ENCODE peak calls at places on chromosomes 16 and 17, in six cellular contexts. D is heart right ventricle, W is transverse colon, R is HepG2, B is fibroblast of lung, T is astrocyte. J is an unnamed sample. For H3K9me3 and H3K4me1, the result is how much of the 10 kb centered on the place peaks cover.

GRCh38 chr17:1829579-1830257 is at the start of the genes RPA1 and SMYD4:
- DNase-seq in T (peak), B (peak), D (peak), R (peak), W (peak), J (peak)

GRCh38 chr17:76867578-76868175 is 527 bp upstream of the MGAT5B start:
- DNase-seq in W (no peak), D (no peak), R (no peak), B (peak), T (peak), J (peak)

GRCh38 chr17:43864161-43864706 is 17.3 kb downstream of the CD300LG start:
- DNase-seq in R (no peak), T (no peak), B (no peak), W (no peak), D (no peak), J (no peak)

GRCh38 chr17:9628509-9628908 is 16.8 kb upstream of the USP43 start:
- DNase-seq in W (peak), D (no peak), B (no peak), T (no peak), R (no peak), J (no peak)

GRCh38 chr17:50922107-50922506 is 56.0 kb upstream of the TOB1 start:
- DNase-seq in W (no peak), B (no peak), R (no peak), D (no peak), T (no peak), J (no peak)

GRCh38 chr16:86095131-86095752 is 196.3 kb downstream of the IRF8 start:
- DNase-seq in T (no peak), W (no peak), R (no peak), B (no peak), D (no peak), J (no peak)

GRCh38 chr16:1495281-1496262 is 2.4 kb downstream of the TELO2 start:
- DNase-seq in T (no peak), B (no peak), W (no peak), R (no peak), D (no peak), J (peak)

GRCh38 chr16:24855678-24856077 is 9.9 kb downstream of the SLC5A11 start:
- DNase-seq in D (no peak), R (no peak), B (no peak), T (no peak), W (no peak), J (no peak)

GRCh38 chr17:62703269-62703775 is 75.9 kb downstream of the MRC2 start:
- DNase-seq in B (peak), T (peak), D (no peak), W (no peak), R (no peak), J (no peak)

GRCh38 chr16:53434436-53435065 is at the start of gene RBL2:
- DNase-seq in W (peak), B (peak), R (peak), D (peak), T (peak), J (peak)

GRCh38 chr16:66364117-66364958 is 2.2 kb upstream of the CDH5 start:
- DNase-seq in B (peak), W (peak), R (no peak), T (peak), D (peak), J (peak)

GRCh38 chr17:2120550-2121335 is 65.8 kb downstream of the HIC1 start:
- DNase-seq in R (no peak), W (no peak), B (peak), T (no peak), D (no peak), J (no peak)

GRCh38 chr17:78873519-78874340 is 29.3 kb downstream of the CEP295NL start:
- DNase-seq in T (peak), B (peak), R (no peak), D (no peak), W (no peak), J (no peak)

GRCh38 chr17:44108440-44109311 is 14.8 kb downstream of the HDAC5 start:
- DNase-seq in D (peak), B (peak), W (peak), R (peak), T (peak), J (peak)

GRCh38 chr16:57175896-57176295 is 9.9 kb downstream of the PSME3IP1 start:
- DNase-seq in T (peak), W (no peak), B (peak), D (no peak), R (no peak), J (no peak)

GRCh38 chr17:14057591-14057990 is 11.7 kb upstream of the COX10 start:
- DNase-seq in T (peak), W (no peak), R (no peak), D (no peak), B (peak), J (no peak)

GRCh38 chr17:69539781-69540319 is 125.4 kb downstream of the MAP2K6 start:
- DNase-seq in B (peak), W (no peak), D (no peak), R (no peak), T (peak), J (no peak)

GRCh38 chr16:1137604-1138003 is 15.3 kb upstream of the CACNA1H start:
- DNase-seq in T (peak), D (no peak), B (peak), R (peak), W (no peak), J (no peak)

GRCh38 chr17:66347661-66348604 is 45.5 kb downstream of the PRKCA start:
- DNase-seq in D (no peak), B (peak), W (peak), R (peak), T (no peak), J (no peak)

GRCh38 chr17:7045492-7046126 is 1.7 kb upstream of the SLC16A11 start:
- DNase-seq in W (peak), R (peak), T (peak), B (peak), D (no peak), J (no peak)

GRCh38 chr17:5784791-5785190 is 200.5 kb upstream of the NLRP1 start:
- DNase-seq in R (no peak), W (no peak), T (no peak), D (no peak), B (no peak), J (no peak)

GRCh38 chr16:981695-982151 is at the start of gene SOX8:
- DNase-seq in W (no peak), B (no peak), R (no peak), T (no peak), D (no peak), J (no peak)

GRCh38 chr17:45936610-45937009 is 42.3 kb downstream of the MAPT start:
- DNase-seq in B (no peak), D (no peak), T (no peak), R (no peak), W (no peak), J (no peak)

GRCh38 chr17:16507918-16508533 is 16.0 kb upstream of the LRRC75A start:
- DNase-seq in B (no peak), W (peak), T (no peak), R (no peak), D (no peak), J (no peak)

GRCh38 chr17:4947010-4947410 is 1.3 kb downstream of the PFN1 start:
- DNase-seq in B (no peak), R (no peak), T (no peak), D (no peak), W (no peak), J (peak)

GRCh38 chr17:83179378-83179777 is 100.0 kb downstream of the METRNL start:
- DNase-seq in R (no peak), W (no peak), D (no peak), B (no peak), T (no peak), J (no peak)

GRCh38 chr17:33493566-33493965 is 200.5 kb upstream of the ASIC2 start:
- DNase-seq in W (no peak), B (no peak), R (no peak), D (no peak), T (no peak), J (no peak)

GRCh38 chr17:3794890-3795757 is 5.9 kb downstream of the ITGAE start:
- DNase-seq in B (peak), T (peak), D (no peak), R (peak), W (no peak), J (no peak)

GRCh38 chr17:37833237-37833859 is 88.5 kb upstream of the HNF1B start:
- DNase-seq in B (peak), D (no peak), W (peak), T (no peak), R (no peak), J (no peak)

GRCh38 chr16:70437017-70437581 is 1.8 kb downstream of the ST3GAL2 start:
- DNase-seq in W (no peak), R (peak), T (peak), D (no peak), B (peak), J (no peak)
- H3K4me3 ChIP-seq in W (peak), R (peak), T (peak), D (peak), B (peak), J (no peak)

GRCh38 chr16:35533683-35534082 is 2074.3 kb downstream of the TP53TG3F start:
- DNase-seq in R (no peak), T (no peak), B (no peak), D (no peak), W (no peak), J (no peak)
- H3K9me3 ChIP-seq in R (half or more), T (under half), B (under half), D (under half), W (under half), J (under half)

GRCh38 chr16:89471225-89471624 is 19.1 kb downstream of the ANKRD11 start:
- DNase-seq in B (peak), D (no peak), W (no peak), T (peak), R (no peak), J (no peak)
- H3K4me1 ChIP-seq in B (under half), D (under half), W (under half), T (under half), R (half or more), J (under half)

DNA sequence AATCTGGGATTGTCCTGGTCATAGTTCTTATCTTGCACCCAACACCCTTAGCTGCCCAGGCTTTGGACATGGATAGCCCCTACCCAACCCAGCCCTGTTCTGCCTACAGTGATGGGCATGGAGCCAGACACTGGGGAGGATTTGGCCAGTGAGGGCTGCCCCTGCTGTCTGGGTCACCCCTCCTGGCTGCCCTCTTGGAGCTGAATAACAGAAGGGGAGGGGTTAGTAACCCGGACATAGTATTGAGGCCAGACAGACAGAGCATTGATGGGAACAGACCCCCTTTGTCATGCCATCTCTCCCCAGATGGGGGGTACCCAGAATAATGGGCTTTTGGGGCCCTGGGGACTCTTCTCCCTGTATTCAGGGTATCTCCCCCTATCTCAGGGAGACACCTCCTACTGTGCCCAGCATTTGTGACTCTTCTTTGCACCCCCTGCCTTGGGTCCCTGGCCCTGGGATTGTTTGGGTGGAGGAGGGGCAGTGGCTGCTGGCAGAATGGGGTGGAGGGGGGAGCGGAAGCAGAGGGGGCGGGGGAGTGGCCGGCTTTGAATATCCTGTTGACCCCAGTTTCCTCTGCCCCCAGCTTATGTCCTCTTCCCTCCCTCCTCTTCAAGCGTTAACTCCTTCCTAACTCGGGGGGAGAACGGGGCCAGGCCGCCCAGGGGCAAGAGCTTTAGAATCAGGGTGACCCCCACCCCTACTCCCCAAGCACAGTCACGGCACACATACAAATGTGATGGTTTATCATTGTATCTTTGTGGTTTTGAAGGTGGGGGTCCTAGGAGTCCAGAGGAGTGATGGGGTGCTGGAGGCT is 17.0 kb downstream of the GJD3 start:
- DNase-seq in T (no peak), B (no peak), R (no peak), W (no peak), D (no peak), J (no peak)
- H3K4me3 ChIP-seq in T (no peak), B (no peak), R (no peak), W (peak), D (peak), J (no peak)

GRCh38 chr16:48591976-48592375 is 18.0 kb downstream of the N4BP1 start:
- DNase-seq in R (no peak), B (no peak), D (no peak), W (no peak), T (no peak), J (no peak)
- H3K9me3 ChIP-seq in R (under half), B (under half), D (under half), W (under half), T (under half), J (under half)

GRCh38 chr17:65170839-65171238 is 33.7 kb downstream of the RGS9 start:
- DNase-seq in D (peak), W (no peak), R (peak), B (peak), T (peak), J (peak)

GRCh38 chr17:65173284-65173793 is 36.2 kb downstream of the RGS9 start:
- DNase-seq in T (peak), B (peak), R (no peak), D (peak), W (peak), J (peak)

GRCh38 chr17:65172511-65173136 is 35.5 kb downstream of the RGS9 start:
- DNase-seq in T (no peak), R (no peak), D (no peak), W (no peak), B (no peak), J (no peak)

GRCh38 chr17:65169691-65170090 is 32.5 kb downstream of the RGS9 start:
- DNase-seq in B (no peak), W (no peak), T (no peak), D (no peak), R (no peak), J (no peak)

GRCh38 chr17:65171753-65172152 is 34.6 kb downstream of the RGS9 start:
- DNase-seq in W (no peak), R (no peak), T (no peak), B (no peak), D (no peak), J (no peak)
- H3K4me1 ChIP-seq in W (under half), R (under half), T (under half), B (under half), D (under half), J (under half)

DNA sequence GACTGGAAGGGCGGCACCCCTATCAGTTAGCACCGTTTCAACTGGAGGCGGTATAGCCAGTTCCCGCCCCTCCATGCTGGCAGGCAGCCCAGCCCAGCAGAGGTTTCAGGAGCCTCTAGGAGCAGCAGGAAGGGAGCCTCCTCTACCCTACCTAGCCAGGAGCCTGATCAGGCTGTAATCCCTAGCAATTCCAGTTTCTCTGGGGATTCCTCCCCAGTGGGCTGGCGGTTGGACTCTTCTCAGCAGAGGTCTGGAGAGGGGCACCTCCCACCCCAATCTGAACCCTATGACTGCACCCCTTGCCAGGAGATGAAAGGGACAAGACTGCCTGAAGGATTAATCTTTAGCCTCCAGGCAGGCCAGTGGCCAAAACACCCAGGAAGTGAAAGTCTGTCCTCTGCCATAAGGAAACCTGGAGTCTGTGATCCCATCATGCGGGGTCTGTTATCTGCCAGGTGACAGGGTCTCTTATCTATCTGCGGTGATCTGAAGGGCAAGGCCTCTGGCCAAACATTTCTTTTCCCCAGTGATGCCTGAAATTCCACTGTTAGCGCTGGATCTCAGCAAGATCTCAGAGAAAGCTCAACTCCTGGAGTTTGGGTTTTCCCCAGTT is 4.9 kb upstream of the CDH1 start:
- DNase-seq in D (no peak), W (peak), R (peak), T (peak), B (peak), J (no peak)
- H3K4me3 ChIP-seq in D (no peak), W (peak), R (peak), T (no peak), B (no peak), J (no peak)

GRCh38 chr16:60902114-60902513 is 1134.1 kb downstream of the CDH8 start:
- DNase-seq in D (no peak), T (no peak), W (no peak), B (no peak), R (no peak), J (no peak)

GRCh38 chr16:60907645-60908044 is 1128.6 kb downstream of the CDH8 start:
- DNase-seq in T (no peak), B (no peak), D (no peak), W (no peak), R (no peak), J (no peak)

DNA sequence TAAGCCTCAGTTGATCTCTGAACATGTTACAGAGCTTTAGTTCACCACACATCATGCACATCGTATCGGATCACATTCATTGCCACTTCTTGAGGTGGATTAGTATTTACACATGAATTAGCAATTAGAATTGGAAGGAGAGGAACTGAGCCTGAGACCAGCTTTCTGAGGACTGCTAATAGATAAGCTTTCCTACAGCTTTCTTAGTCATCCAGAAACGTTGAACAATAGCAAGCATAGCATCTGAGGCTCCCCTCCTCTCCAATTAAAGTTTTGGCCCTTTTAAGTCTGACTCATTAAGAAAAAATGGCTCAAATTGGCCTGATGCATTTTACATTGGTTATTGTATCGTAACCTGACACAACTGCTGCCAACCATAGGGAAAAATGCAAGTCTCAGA is 1130.4 kb downstream of the CDH8 start:
- DNase-seq in W (no peak), B (peak), T (peak), R (no peak), D (no peak), J (no peak)
- H3K9me3 ChIP-seq in W (under half), B (under half), T (under half), R (half or more), D (under half), J (under half)

DNA sequence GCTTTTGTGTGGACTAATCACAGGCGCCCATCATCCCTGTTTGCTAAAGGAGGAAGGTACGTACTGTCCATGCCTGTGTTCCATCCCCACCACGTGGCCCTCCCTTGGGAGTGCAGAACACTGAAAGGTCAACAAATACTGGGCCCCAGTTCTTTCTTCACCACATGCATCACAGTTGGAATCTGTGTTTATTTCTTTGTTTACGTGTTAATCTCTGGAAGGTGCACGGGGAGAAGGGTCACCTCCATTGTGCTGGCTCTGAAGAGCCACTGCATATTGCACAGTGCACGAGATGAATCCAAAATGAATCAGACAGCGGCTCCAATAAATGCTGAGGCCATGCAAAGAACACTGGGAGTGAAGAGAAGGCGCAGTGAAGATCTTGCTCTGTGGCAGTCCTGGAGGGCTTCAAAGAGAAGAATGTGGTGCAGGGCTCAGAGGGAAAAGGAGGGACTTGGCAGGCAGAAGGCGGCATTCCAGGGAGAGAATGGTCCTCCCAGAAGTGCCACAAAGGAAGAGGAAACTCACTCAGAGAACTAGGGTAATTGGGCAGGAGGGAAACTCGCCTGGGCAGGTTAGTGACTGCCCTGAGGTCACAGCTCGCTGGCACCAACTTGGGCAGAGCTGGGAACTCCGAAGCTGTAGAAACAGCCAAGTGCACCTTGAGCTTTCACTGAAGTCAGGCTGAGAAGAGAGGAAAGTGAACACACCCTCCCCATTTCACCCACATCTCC is 3.7 kb downstream of the RPH3AL start:
- DNase-seq in B (peak), T (no peak), W (peak), D (no peak), R (peak), J (no peak)
- H3K4me1 ChIP-seq in B (under half), T (under half), W (under half), D (half or more), R (half or more), J (under half)